ENCODE peak calls at places on chromosomes 2 and 18, in eight cellular contexts. U is left cardiac atrium; J is activated naive CD4-positive, alpha-beta T cell treated with anti-CD3 and anti-CD28 coated beads, Interleukin-2, amount 50 U/mL, for 72 hours; X is stimulated activated naive CD8-positive, alpha-beta T cell treated with anti-CD3 and anti-CD28 coated beads, Interleukin-15, amount 100 ng/mL, for 72 hours; Y is left lung; L is foreskin keratinocyte; A is K562; Z is aorta. P is an unnamed sample.

GRCh38 chr2:142937347-142937746 is 59.9 kb downstream of the KYNU start:
- ATAC-seq in A (peak), U (no peak), J (no peak), Y (no peak), L (no peak), Z (no peak), X (no peak), P (no peak)

GRCh38 chr2:19944205-19944845 is 42.5 kb upstream of the TTC32 start:
- ATAC-seq in Z (no peak), U (no peak), A (no peak), X (no peak), L (no peak), Y (no peak), J (no peak), P (no peak)

GRCh38 chr2:189297446-189297845 is 117.9 kb upstream of the COL5A2 start:
- ATAC-seq in Z (no peak), U (no peak), L (no peak), Y (no peak), J (no peak), A (no peak), X (no peak), P (no peak)

GRCh38 chr2:68912732-68913131 is 40.0 kb downstream of the GKN2 start:
- ATAC-seq in X (peak), J (peak), A (no peak), U (no peak), Z (no peak), Y (peak), L (no peak), P (peak)

GRCh38 chr2:186862869-186863709 is 14.1 kb upstream of the ZSWIM2 start:
- ATAC-seq in L (peak), U (no peak), J (no peak), Y (peak), A (peak), Z (no peak), X (no peak), P (no peak)

GRCh38 chr2:145739679-145740078 is 1219.8 kb upstream of the ZEB2 start:
- ATAC-seq in A (no peak), J (peak), X (no peak), Z (no peak), U (no peak), Y (no peak), L (no peak), P (no peak)

GRCh38 chr2:176709541-176709951 is 440.3 kb downstream of the MTX2 start:
- ATAC-seq in X (no peak), Y (peak), L (no peak), Z (peak), J (no peak), U (peak), A (no peak), P (no peak)

GRCh38 chr2:144325086-144325485 is 194.8 kb downstream of the ZEB2 start:
- ATAC-seq in A (peak), U (peak), L (no peak), X (peak), Z (no peak), J (peak), Y (no peak), P (peak)

GRCh38 chr2:197163755-197164753 is 146.5 kb downstream of the ANKRD44 start:
- ATAC-seq in U (peak), X (no peak), A (no peak), Z (peak), J (no peak), Y (peak), L (no peak), P (no peak)

GRCh38 chr2:121695179-121695451 is 41.6 kb downstream of the NIFK start:
- ATAC-seq in U (no peak), J (no peak), L (no peak), X (no peak), Y (no peak), A (no peak), Z (no peak), P (no peak)

GRCh38 chr2:75666821-75667344 is 20.3 kb downstream of the MRPL19 start:
- ATAC-seq in J (no peak), U (no peak), L (no peak), Z (no peak), X (no peak), A (no peak), Y (peak), P (no peak)

GRCh38 chr2:30421551-30422436 is 25.3 kb upstream of the LCLAT1 start:
- ATAC-seq in J (peak), X (peak), Y (peak), L (peak), U (peak), Z (peak), A (peak), P (peak)

GRCh38 chr2:147086715-147087114 is 758.1 kb upstream of the ACVR2A start:
- ATAC-seq in A (no peak), X (no peak), Y (no peak), U (no peak), Z (no peak), L (no peak), J (no peak), P (no peak)

GRCh38 chr2:168378960-168379669 is 77.0 kb upstream of the CERS6 start:
- ATAC-seq in X (peak), U (no peak), J (peak), L (no peak), Y (no peak), Z (no peak), A (no peak), P (no peak)

GRCh38 chr2:99624682-99625081 is 134.9 kb upstream of the REV1 start:
- ATAC-seq in A (no peak), L (no peak), J (no peak), X (no peak), U (peak), Y (peak), Z (no peak), P (no peak)

GRCh38 chr18:70433001-70433400 is 144.2 kb downstream of the SOCS6 start:
- ATAC-seq in L (no peak), U (no peak), X (no peak), Y (no peak), Z (no peak), A (no peak), J (no peak), P (no peak)

GRCh38 chr2:85148190-85148589 is 15.0 kb downstream of the TCF7L1 start:
- ATAC-seq in L (no peak), J (no peak), A (peak), Z (no peak), X (no peak), Y (no peak), U (no peak), P (no peak)

GRCh38 chr2:216064014-216064630 is 17.5 kb downstream of the PECR start:
- ATAC-seq in L (no peak), Y (peak), X (no peak), U (no peak), A (peak), Z (no peak), J (no peak), P (no peak)

GRCh38 chr18:2907459-2908145 is 60.8 kb downstream of the EMILIN2 start:
- ATAC-seq in J (peak), U (no peak), Y (peak), Z (no peak), X (peak), A (no peak), L (no peak), P (peak)

GRCh38 chr18:23049698-23050373 is 85.4 kb upstream of the CABLES1 start:
- ATAC-seq in U (no peak), X (no peak), J (no peak), Z (no peak), Y (no peak), L (no peak), A (no peak), P (no peak)

GRCh38 chr2:182915369-182916326 is 49.2 kb upstream of the FRZB start:
- ATAC-seq in Z (no peak), J (no peak), A (no peak), L (peak), X (no peak), U (peak), Y (peak), P (no peak)

GRCh38 chr18:56672981-56673380 is 21.8 kb downstream of the WDR7 start:
- ATAC-seq in U (no peak), Y (no peak), X (no peak), A (no peak), Z (no peak), L (no peak), J (no peak), P (no peak)

GRCh38 chr2:232873292-232873908 is 3.3 kb downstream of the SNORC start:
- ATAC-seq in Y (no peak), Z (no peak), X (peak), A (no peak), U (no peak), J (no peak), L (no peak), P (no peak)

GRCh38 chr18:63237486-63237885 is 82.1 kb downstream of the BCL2 start:
- ATAC-seq in X (no peak), A (no peak), U (peak), L (no peak), Y (peak), Z (peak), J (no peak), P (no peak)

GRCh38 chr2:169569948-169570347 is 3.7 kb downstream of the FASTKD1 start:
- ATAC-seq in A (no peak), J (no peak), Z (no peak), Y (no peak), L (no peak), U (no peak), X (no peak), P (no peak)

GRCh38 chr18:2845175-2845574 is 1.6 kb upstream of the EMILIN2 start:
- ATAC-seq in J (no peak), L (no peak), Z (no peak), Y (peak), U (no peak), A (no peak), X (no peak), P (no peak)

P was measured in activated T-helper 17 cell treated with anti-CD3 and anti-CD28 coated beads, Interleukin-2, amount 50 U/mL, for 72 hours.